ENCODE peak calls at places on chromosome 7, in nine cellular contexts. F, I, E, G, Z, L, U, Y and S are unnamed samples.

GRCh38 chr7:146636033-146636356 is 519.4 kb downstream of the CNTNAP2 start:
- DNase-seq in I (no peak), E (no peak), G (no peak), Z (no peak), U (no peak), L (no peak), F (no peak), Y (no peak), S (no peak)

GRCh38 chr7:151721236-151721635 is 155.7 kb downstream of the PRKAG2 start:
- DNase-seq in L (no peak), U (no peak), G (no peak), I (no peak), E (no peak), F (no peak), Z (no peak), Y (no peak), S (no peak)

GRCh38 chr7:55546826-55547225 is 25.5 kb downstream of the VOPP1 start:
- DNase-seq in L (peak; percentile 43), Y (peak; percentile 88), I (no peak), G (peak; percentile 45), Z (peak; percentile 79), F (no peak), U (peak; percentile 82), E (no peak), S (peak; percentile 38)

GRCh38 chr7:140654661-140655060 is 14.0 kb upstream of the DENND2A start:
- DNase-seq in E (no peak), G (no peak), U (no peak), Y (no peak), I (no peak), Z (no peak), L (no peak), F (no peak), S (no peak)

GRCh38 chr7:94008537-94008936 is 4.4 kb upstream of the BET1 start:
- DNase-seq in L (no peak), U (no peak), F (no peak), E (no peak), Y (no peak), Z (peak; percentile 4), I (no peak), G (no peak), S (no peak)

GRCh38 chr7:1019789-1020610 is 24.3 kb upstream of the GPR146 start:
- DNase-seq in L (no peak), Z (no peak), U (no peak), F (no peak), Y (no peak), I (no peak), G (no peak), E (no peak), S (no peak)

GRCh38 chr7:104548861-104549260 is 220.5 kb downstream of the LHFPL3 start:
- DNase-seq in E (no peak), U (no peak), L (no peak), Z (no peak), G (no peak), I (no peak), F (no peak), Y (no peak), S (no peak)

GRCh38 chr7:71173955-71174354 is 42.0 kb downstream of the GALNT17 start:
- DNase-seq in E (no peak), Y (no peak), L (no peak), I (no peak), F (no peak), U (no peak), G (no peak), Z (no peak), S (no peak)

GRCh38 chr7:129969881-129970446 is 17.2 kb upstream of the UBE2H start:
- DNase-seq in Z (peak; percentile 81), Y (peak; percentile 62), F (no peak), G (no peak), U (no peak), L (no peak), E (no peak), I (no peak), S (no peak)

GRCh38 chr7:142501434-142501833 is 243.6 kb upstream of the PRSS58 start:
- DNase-seq in F (no peak), L (no peak), G (no peak), Z (no peak), I (no peak), Y (no peak), E (no peak), U (no peak), S (no peak)

GRCh38 chr7:44065431-44066110 is at the start of gene PGAM2:
- DNase-seq in F (no peak), Z (peak; percentile 25), L (no peak), G (no peak), Y (no peak), E (no peak), U (no peak), I (no peak), S (no peak)

GRCh38 chr7:21368317-21368716 is 59.6 kb upstream of the SP4 start:
- DNase-seq in U (no peak), L (no peak), Z (no peak), F (no peak), Y (no peak), I (no peak), E (no peak), G (no peak), S (no peak)

GRCh38 chr7:33832326-33832725 is 73.0 kb upstream of the BMPER start:
- DNase-seq in G (no peak), Z (no peak), U (no peak), L (no peak), E (no peak), Y (no peak), I (no peak), F (no peak), S (no peak)

GRCh38 chr7:46752881-46753366 is 829.0 kb downstream of the TNS3 start:
- DNase-seq in G (no peak), L (no peak), Z (peak; percentile 90), I (no peak), U (no peak), Y (peak; percentile 72), E (no peak), F (no peak), S (no peak)

GRCh38 chr7:133873631-133874030 is 253.5 kb upstream of the LRGUK start:
- DNase-seq in F (no peak), U (no peak), Z (no peak), I (no peak), E (no peak), G (no peak), Y (no peak), L (no peak), S (no peak)